ENCODE peak calls at places on chromosome 3, in four cellular contexts. P is ovary, Y is neural progenitor cell, A is uterus. T is an unnamed sample.
A peak's percentile ranks its signal among the peaks of the same experiment; 100 is the strongest.

GRCh38 chr3:186523022-186523421 is 21.2 kb downstream of the CRYGS start:
- DNase-seq in Y (no peak), P (no peak), A (no peak), T (no peak)

GRCh38 chr3:49333091-49333490 is 6.8 kb downstream of the USP4 start:
- DNase-seq in Y (no peak), A (no peak), P (no peak), T (no peak)

GRCh38 chr3:108342829-108343478 is 46.6 kb downstream of the HHLA2 start:
- DNase-seq in A (no peak), Y (no peak), P (no peak), T (no peak)

GRCh38 chr3:198028718-198029117 is 68.7 kb downstream of the LMLN start:
- DNase-seq in A (no peak), P (no peak), Y (no peak), T (no peak)

GRCh38 chr3:195558602-195559001 is 15.5 kb upstream of the PPP1R2 start:
- DNase-seq in Y (peak; percentile 58), A (no peak), P (no peak), T (no peak)

GRCh38 chr3:119160361-119160760 is 13.0 kb upstream of the UPK1B start:
- DNase-seq in Y (no peak), A (no peak), P (no peak), T (no peak)

GRCh38 chr3:78728406-78729145 is 1039.2 kb downstream of the ROBO1 start:
- DNase-seq in P (peak; percentile 77), Y (peak; percentile 57), A (peak; percentile 29), T (peak; percentile 26)

GRCh38 chr3:12985148-12985547 is 88.1 kb downstream of the IQSEC1 start:
- DNase-seq in A (no peak), Y (no peak), P (no peak), T (no peak)

GRCh38 chr3:113063126-113063894 is 72.5 kb downstream of the GTPBP8 start:
- DNase-seq in P (no peak), A (no peak), Y (no peak), T (no peak)

GRCh38 chr3:111531446-111531845 is 10.6 kb upstream of the CD96 start:
- DNase-seq in Y (no peak), A (no peak), P (no peak), T (no peak)

GRCh38 chr3:82581350-82581749 is 819.9 kb upstream of the GBE1 start:
- DNase-seq in A (no peak), Y (no peak), P (no peak), T (no peak)

GRCh38 chr3:168884353-168884903 is 779.1 kb downstream of the MECOM start:
- DNase-seq in A (peak; percentile 29), P (no peak), Y (no peak), T (no peak)

GRCh38 chr3:74267126-74267525 is 347.3 kb downstream of the CNTN3 start:
- DNase-seq in A (no peak), P (no peak), Y (no peak), T (no peak)

GRCh38 chr3:127790580-127791183 is 31.6 kb downstream of the MGLL start:
- DNase-seq in A (no peak), P (no peak), Y (no peak), T (no peak)

GRCh38 chr3:113129168-113129567 is 82.2 kb upstream of the BOC start:
- DNase-seq in A (no peak), Y (no peak), P (no peak), T (no peak)

GRCh38 chr3:186519021-186519658 is 25.0 kb downstream of the CRYGS start:
- DNase-seq in P (no peak), A (no peak), Y (no peak), T (no peak)

GRCh38 chr3:128317101-128317697 is 149.5 kb downstream of the DNAJB8 start:
- DNase-seq in Y (no peak), A (no peak), P (no peak), T (no peak)

GRCh38 chr3:52086939-52087675 is 30.7 kb upstream of the DUSP7 start:
- DNase-seq in P (peak; percentile 14), Y (no peak), A (no peak), T (no peak)

GRCh38 chr3:62201438-62202035 is 171.8 kb downstream of the FEZF2 start:
- DNase-seq in P (no peak), A (no peak), Y (peak; percentile 49), T (no peak)

GRCh38 chr3:66795365-66795764 is 202.7 kb upstream of the KBTBD8 start:
- DNase-seq in P (no peak), Y (no peak), A (no peak), T (no peak)

GRCh38 chr3:127224118-127224517 is 31.2 kb downstream of the PRR23E start:
- DNase-seq in A (no peak), Y (no peak), P (no peak), T (no peak)

GRCh38 chr3:95123104-95123503 is 1060.2 kb downstream of the NSUN3 start:
- DNase-seq in Y (no peak), A (no peak), P (no peak), T (no peak)

GRCh38 chr3:149605902-149606301 is 51.9 kb downstream of the WWTR1 start:
- DNase-seq in A (no peak), Y (no peak), P (no peak), T (no peak)

GRCh38 chr3:35724106-35724505 is 84.8 kb downstream of the ARPP21 start:
- DNase-seq in Y (no peak), A (no peak), P (no peak), T (no peak)

GRCh38 chr3:155701882-155702465 is 42.9 kb downstream of the PLCH1 start:
- DNase-seq in P (no peak), Y (peak; percentile 82), A (no peak), T (no peak)

GRCh38 chr3:170679190-170679589 is 93.3 kb upstream of the SLC7A14 start:
- DNase-seq in P (no peak), Y (no peak), A (no peak), T (no peak)

GRCh38 chr3:21216598-21216997 is 534.4 kb downstream of the ZNF385D start:
- DNase-seq in A (no peak), P (no peak), Y (peak; percentile 8), T (no peak)
- H3K9me3 ChIP-seq in A (no peaks in the 10 kb centered on the region), P (no peaks in the 10 kb centered on the region), Y (peaks cover 3% of the 10 kb centered on the region), T (peaks cover 13% of the 10 kb centered on the region)

DNA sequence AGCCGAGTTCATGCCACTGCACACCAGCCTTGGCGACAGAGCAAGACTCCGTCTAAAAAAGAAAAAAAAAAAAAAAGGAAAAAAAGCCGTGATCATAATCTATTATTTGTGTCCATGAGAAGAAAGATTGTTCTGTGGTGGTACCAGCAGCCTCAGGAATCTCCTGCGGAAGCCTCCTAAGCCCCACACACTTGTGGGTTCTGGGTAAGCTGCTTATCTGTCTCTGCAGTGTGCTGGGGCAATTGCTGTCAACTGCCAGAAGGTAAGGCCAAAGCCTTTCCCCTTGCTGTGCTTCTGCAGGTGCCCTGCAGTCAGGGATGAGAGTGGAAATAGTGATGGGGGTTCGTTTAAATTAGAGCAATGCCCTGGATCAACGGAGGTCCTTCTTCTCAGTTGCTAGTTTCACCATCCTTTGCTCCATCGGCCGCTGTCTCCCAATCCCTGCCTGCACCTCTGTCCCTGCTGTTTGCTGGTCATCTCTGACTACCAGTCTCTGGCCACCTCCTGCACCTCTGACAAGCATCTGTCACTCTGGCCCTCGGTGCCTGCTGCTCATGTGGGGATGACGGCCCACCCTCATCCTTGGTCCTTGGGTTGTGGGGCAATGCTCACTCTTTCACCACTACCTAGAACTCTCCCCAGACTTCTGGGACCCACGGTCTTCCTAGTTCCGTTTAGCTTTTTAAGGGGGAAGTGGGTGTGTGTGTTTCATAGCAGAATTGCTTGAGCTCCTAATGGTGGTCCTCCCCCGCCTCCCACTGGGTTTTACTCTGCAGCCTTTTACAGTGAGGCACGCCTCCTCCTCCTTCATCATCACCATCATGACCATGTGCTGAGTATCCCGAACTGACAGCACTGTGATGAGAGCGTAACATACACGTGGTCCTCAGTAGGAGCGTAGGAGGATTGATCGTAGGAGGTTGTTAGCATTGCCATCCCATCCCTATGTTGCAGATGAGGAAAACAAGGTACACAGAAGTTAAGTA is 25.5 kb downstream of the CHRD start:
- DNase-seq in A (peak; percentile 42), Y (no peak), P (no peak), T (no peak)
- H3K27me3 ChIP-seq in A (no peaks in the 10 kb centered on the region), Y (no peaks in the 10 kb centered on the region), P (no peaks in the 10 kb centered on the region), T (peaks cover 7% of the 10 kb centered on the region)

GRCh38 chr3:42904076-42904475 is 1.9 kb upstream of the ZNF662 start:
- DNase-seq in P (no peak), A (no peak), Y (no peak), T (no peak)

GRCh38 chr3:42906905-42907183 is 902 bp downstream of the ZNF662 start:
- DNase-seq in P (no peak), A (no peak), Y (peak; percentile 61), T (no peak)

GRCh38 chr3:42905740-42906084 is 230 bp upstream of the ZNF662 start:
- DNase-seq in A (no peak), P (no peak), Y (no peak), T (no peak)

GRCh38 chr3:42908675-42909074 is 2.7 kb downstream of the ZNF662 start:
- DNase-seq in A (no peak), P (no peak), Y (no peak), T (no peak)

DNA sequence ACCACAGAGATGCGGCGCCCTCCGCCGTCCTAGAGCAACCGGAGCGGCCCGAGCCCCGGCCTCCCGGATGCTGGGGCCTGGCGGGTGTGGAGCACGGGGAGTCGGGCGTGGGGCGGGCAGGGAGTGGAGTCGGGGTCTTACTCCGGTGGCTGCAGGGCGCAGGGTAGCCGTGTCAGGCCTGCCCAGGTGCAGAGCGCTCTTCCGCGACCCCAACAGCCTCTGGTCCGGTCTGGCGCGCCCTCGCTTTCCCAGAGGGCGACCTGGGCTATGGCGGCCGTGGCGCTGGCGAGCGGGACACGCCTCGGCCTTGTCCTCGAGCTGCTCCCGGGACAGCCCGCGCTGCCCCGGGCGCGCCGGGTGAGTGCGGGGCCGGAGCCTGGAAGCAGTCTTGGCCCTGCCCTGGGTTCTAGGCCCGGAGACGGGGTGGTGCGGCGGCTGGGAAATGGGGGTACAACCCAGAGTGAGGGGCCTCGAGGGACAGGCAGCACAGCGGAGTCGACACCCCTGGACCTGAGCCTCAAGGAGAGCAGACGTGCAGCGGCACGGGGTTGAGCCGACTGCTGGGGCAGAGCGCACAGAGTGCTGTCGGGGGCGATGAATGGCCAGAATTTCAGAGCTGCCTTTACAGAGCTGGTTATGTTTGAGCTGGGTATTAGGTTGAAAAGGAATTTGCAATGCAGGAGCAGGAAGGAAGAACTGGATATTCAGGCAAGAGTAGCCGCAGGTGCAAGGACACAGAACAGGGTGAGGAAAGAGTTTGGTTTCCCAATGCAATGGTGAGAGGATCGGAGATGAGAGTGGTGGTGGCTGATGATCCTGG is at the start of gene ZNF662:
- DNase-seq in Y (no peak), A (peak; percentile 49), P (peak; percentile 73), T (peak; percentile 42)
- H3K4me3 ChIP-seq in Y (no peak within 1 kb of the TSS), A (peak within 1 kb of the TSS; percentile 65), P (peak within 1 kb of the TSS; percentile 76), T (peak within 1 kb of the TSS; percentile 84)

GRCh38 chr3:6929918-6930317 is 69.0 kb downstream of the GRM7 start:
- DNase-seq in P (no peak), Y (no peak), A (no peak), T (no peak)

DNA sequence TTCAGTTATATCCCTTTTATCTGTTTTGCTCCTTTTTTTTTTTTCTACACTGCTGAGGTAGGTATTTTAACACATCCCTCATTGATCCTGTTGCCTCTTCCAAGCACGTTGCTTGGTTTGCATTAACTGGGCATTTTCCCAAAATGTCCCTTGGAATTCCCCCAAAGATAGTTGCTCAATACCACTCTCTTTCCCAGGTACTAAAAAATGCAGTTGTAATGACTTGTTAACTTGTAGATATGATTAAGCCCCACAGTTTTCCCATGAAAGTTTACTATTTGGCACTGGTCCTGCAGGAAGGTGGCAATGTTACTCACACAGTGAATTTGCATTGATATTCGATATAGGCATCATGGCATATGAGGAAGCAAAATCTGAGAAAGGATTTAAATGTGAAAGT is 67.1 kb downstream of the GRM7 start:
- DNase-seq in Y (no peak), A (no peak), P (no peak), T (no peak)
- H3K9me3 ChIP-seq in Y (no peaks in the 10 kb centered on the region), A (no peaks in the 10 kb centered on the region), P (no peaks in the 10 kb centered on the region), T (no peaks in the 10 kb centered on the region)

T was measured in tibial artery.